ENCODE peak calls at places on chromosomes 1 and 21, in five cellular contexts. O is transverse colon, H is breast epithelium, S is tibial nerve, A is sigmoid colon. M is an unnamed sample. For H3K36me3, the result is how much of the 10 kb centered on the place peaks cover.

GRCh38 chr21:44732263-44732662 is 20.9 kb upstream of the TSPEAR start:
- DNase-seq in A (no peak), S (no peak), H (no peak), O (no peak), M (no peak)

GRCh38 chr1:110464340-110464739 is 13.4 kb downstream of the PROK1 start:
- DNase-seq in S (no peak), H (no peak), O (no peak), A (no peak), M (no peak)

GRCh38 chr1:61588736-61589381 is 136.1 kb downstream of the TM2D1 start:
- DNase-seq in H (no peak), A (no peak), S (no peak), O (peak), M (peak)

GRCh38 chr1:85406887-85407593 is 57.9 kb downstream of the DDAH1 start:
- DNase-seq in S (no peak), H (peak), O (peak), A (peak), M (peak)

GRCh38 chr1:30319765-30320580 is 403.4 kb downstream of the MATN1 start:
- DNase-seq in O (no peak), S (no peak), A (no peak), H (no peak), M (no peak)

GRCh38 chr1:205986291-205986690 is 16.9 kb downstream of the RAB7B start:
- DNase-seq in S (no peak), A (no peak), O (no peak), H (no peak), M (no peak)

GRCh38 chr1:50474859-50475809 is 51.9 kb upstream of the DMRTA2 start:
- DNase-seq in A (no peak), H (no peak), O (no peak), S (no peak), M (no peak)

GRCh38 chr1:147287133-147287865 is 44.8 kb downstream of the CHD1L start:
- DNase-seq in S (no peak), H (no peak), O (no peak), A (no peak), M (no peak)

GRCh38 chr1:212438831-212439237 is 6.1 kb downstream of the NENF start:
- DNase-seq in H (no peak), A (no peak), O (no peak), S (no peak), M (no peak)

GRCh38 chr1:100461222-100461621 is 76.7 kb upstream of the GPR88 start:
- DNase-seq in H (no peak), A (peak), S (peak), O (no peak), M (no peak)

GRCh38 chr1:156289857-156290256 is 5.6 kb downstream of the GLMP start:
- DNase-seq in O (no peak), A (no peak), S (no peak), H (no peak), M (no peak)

GRCh38 chr1:109277434-109278204 is 5.3 kb downstream of the PSRC1 start:
- DNase-seq in A (peak), O (peak), H (no peak), S (peak), M (peak)

GRCh38 chr1:18109058-18109755 is 1.6 kb downstream of the IGSF21 start:
- DNase-seq in O (no peak), H (no peak), S (no peak), A (no peak), M (peak)

GRCh38 chr1:29975036-29975694 is 738.8 kb downstream of the PTPRU start:
- DNase-seq in A (no peak), H (no peak), S (no peak), O (no peak), M (no peak)

GRCh38 chr1:217393901-217394300 is 237.0 kb downstream of the GPATCH2 start:
- DNase-seq in A (no peak), H (no peak), S (no peak), O (no peak), M (no peak)

GRCh38 chr1:151457911-151458882 is 1.1 kb downstream of the POGZ start:
- DNase-seq in S (peak), H (peak), A (peak), O (peak), M (peak)

GRCh38 chr1:15681346-15682290 is 2.5 kb upstream of the PLEKHM2 start:
- DNase-seq in A (no peak), H (no peak), S (no peak), O (no peak), M (no peak)

GRCh38 chr1:211333906-211334305 is 7.3 kb downstream of the TRAF5 start:
- DNase-seq in O (no peak), A (no peak), S (no peak), H (no peak), M (no peak)

GRCh38 chr1:170583186-170583585 is 51.2 kb downstream of the GORAB start:
- DNase-seq in A (no peak), O (no peak), S (no peak), H (no peak), M (no peak)

GRCh38 chr21:39648879-39649278 is 36.1 kb downstream of the B3GALT5 start:
- DNase-seq in H (no peak), A (no peak), S (no peak), O (no peak), M (no peak)

GRCh38 chr1:178101266-178101630 is 7.3 kb downstream of the RASAL2 start:
- DNase-seq in S (no peak), H (no peak), A (no peak), O (no peak), M (no peak)

GRCh38 chr1:199821029-199821779 is 206.3 kb upstream of the NR5A2 start:
- DNase-seq in O (peak), H (no peak), A (no peak), S (no peak), M (no peak)

GRCh38 chr1:226201029-226201593 is 14.6 kb upstream of the ACBD3 start:
- DNase-seq in A (no peak), O (peak), H (no peak), S (no peak), M (no peak)

GRCh38 chr1:225049594-225049993 is 120.1 kb downstream of the DNAH14 start:
- DNase-seq in A (no peak), H (no peak), O (no peak), S (no peak), M (no peak)

GRCh38 chr1:6083801-6084467 is 38.2 kb downstream of the KCNAB2 start:
- DNase-seq in A (no peak), O (no peak), H (no peak), S (no peak), M (no peak)

GRCh38 chr1:3442901-3443300 is 11.6 kb upstream of the ARHGEF16 start:
- DNase-seq in S (no peak), A (no peak), O (no peak), H (no peak), M (no peak)

GRCh38 chr1:162885265-162885664 is 24.3 kb upstream of the CCDC190 start:
- DNase-seq in O (no peak), S (no peak), H (no peak), A (no peak), M (no peak)

GRCh38 chr1:197198333-197198732 is 51.9 kb upstream of the ASPM start:
- DNase-seq in H (no peak), O (no peak), S (no peak), A (no peak), M (no peak)

GRCh38 chr1:231118704-231119453 is 43.0 kb upstream of the TRIM67 start:
- DNase-seq in O (no peak), S (no peak), A (no peak), H (no peak), M (no peak)

GRCh38 chr1:210336362-210336761 is 7.7 kb downstream of the HHAT start:
- DNase-seq in O (no peak), H (no peak), A (no peak), S (no peak), M (no peak)

GRCh38 chr1:10257851-10258250 is 47.5 kb downstream of the KIF1B start:
- DNase-seq in S (no peak), H (no peak), A (no peak), O (peak), M (no peak)

GRCh38 chr1:85230305-85230977 is 29.0 kb downstream of the C1orf52 start:
- DNase-seq in H (no peak), A (no peak), O (no peak), S (no peak), M (no peak)

GRCh38 chr1:235326719-235327558 is 1.0 kb downstream of the ARID4B start:
- DNase-seq in H (peak), O (peak), A (peak), S (no peak), M (peak)
- H3K36me3 ChIP-seq in H (under half), O (under half), A (under half), S (under half), M (under half)

DNA sequence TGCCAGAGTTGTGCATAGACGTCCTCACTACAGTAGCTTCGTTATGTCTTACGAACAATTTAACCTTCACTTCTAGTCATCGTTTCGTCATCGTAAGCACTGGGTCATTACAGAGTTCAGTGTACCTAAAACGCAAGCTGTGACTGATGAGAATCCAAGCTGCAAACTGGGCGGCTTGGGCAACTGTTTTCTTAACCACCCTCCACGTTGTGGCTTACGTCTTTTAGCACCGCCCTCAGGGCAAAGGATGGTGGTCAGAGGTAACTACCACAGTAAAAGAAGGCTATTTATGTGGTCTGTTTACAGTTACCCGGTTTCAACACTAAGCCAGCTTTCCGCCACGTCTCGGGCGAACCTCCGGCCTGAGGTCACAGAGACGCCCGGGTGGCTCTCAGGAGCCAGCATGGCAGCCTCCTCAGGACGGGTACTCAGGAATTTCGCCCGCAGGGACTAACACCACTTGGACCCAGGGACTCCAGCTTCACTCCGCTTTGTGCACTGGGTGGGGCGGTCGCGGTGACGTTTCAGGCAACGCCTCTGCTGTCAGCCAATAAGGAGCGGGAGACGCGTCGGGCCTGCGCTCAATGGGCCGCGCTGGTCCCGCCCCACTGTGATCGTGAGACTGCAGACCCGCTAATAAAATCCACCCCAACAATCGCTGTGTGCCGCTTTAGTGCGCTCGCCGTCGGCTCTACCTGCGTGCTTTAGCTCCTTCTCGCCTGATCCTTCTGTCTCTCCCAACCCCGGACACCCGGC is at the start of gene CTH:
- DNase-seq in S (peak), O (peak), H (peak), A (peak), M (peak)
- TF ChIP-seq POLR2A in S (peak), O (peak), H (peak), A (peak), M (peak)

DNA sequence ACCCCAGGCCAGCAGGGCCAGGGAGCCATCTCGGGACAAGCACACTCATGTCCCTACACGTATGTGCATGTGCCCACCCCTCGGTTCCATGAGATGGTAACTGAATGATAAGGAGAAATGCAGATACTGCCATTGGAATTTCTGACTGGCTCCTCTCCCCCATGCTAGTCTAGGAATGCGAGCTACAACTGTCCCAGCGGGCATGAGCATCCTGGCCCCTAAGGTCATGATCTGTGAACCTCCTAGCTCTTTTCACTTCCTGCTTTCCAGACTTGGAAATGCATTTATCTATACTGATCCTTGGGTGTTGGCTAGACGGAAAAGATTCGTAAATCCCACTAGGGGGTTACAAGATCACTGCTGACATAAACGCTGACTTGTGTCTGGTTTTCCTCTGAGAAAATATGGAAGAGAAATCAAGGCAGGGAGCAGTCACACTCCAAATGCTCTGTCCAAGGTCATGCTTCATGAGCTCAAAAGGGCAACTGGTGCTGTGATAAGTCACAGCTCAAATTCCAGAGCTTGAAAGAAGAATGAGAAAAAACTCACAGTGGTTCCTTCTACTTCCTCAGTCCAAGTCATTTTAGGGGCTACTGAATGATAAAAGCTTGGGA is 49.8 kb downstream of the SLC45A1 start:
- DNase-seq in O (no peak), H (no peak), S (no peak), A (no peak), M (no peak)
- H3K36me3 ChIP-seq in O (under half), H (under half), S (under half), A (under half), M (under half)

GRCh38 chr1:222940903-222941302 is 126.1 kb downstream of the DISP1 start:
- DNase-seq in H (no peak), O (no peak), A (no peak), S (no peak), M (no peak)
- TF ChIP-seq POLR2A in H (no peak), O (no peak), A (no peak), S (no peak), M (no peak)

GRCh38 chr1:246690100-246690499 is 34.1 kb upstream of the SCCPDH start:
- DNase-seq in O (no peak), A (no peak), S (no peak), H (no peak), M (no peak)
- H3K36me3 ChIP-seq in O (under half), A (under half), S (under half), H (under half), M (under half)

GRCh38 chr1:185305419-185305818 is 11.6 kb downstream of the IVNS1ABP start:
- DNase-seq in A (no peak), O (no peak), H (no peak), S (no peak), M (no peak)
- TF ChIP-seq POLR2A in A (no peak), O (no peak), H (no peak), S (no peak), M (no peak)

DNA sequence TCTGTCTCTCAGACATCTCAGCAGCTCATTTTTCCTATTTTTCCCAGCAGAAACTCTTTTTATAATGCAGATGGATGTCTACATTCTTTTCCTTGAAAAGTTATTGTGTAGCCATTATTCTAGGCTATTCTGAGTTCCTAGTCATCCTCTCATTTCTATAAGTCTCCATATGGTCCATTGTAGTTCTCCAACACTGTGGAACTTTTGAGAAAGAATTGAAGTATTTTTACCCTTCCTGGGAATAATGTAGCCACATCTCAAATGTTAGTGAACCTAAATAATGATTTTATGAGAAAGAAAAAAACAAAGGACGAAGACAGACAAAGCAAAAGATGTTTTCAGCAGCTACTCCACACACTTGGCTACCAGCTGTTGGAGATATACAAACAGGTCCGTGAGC is 26.4 kb upstream of the GPR25 start:
- DNase-seq in H (no peak), S (no peak), O (no peak), A (no peak), M (no peak)
- H3K36me3 ChIP-seq in H (under half), S (under half), O (under half), A (under half), M (under half)

DNA sequence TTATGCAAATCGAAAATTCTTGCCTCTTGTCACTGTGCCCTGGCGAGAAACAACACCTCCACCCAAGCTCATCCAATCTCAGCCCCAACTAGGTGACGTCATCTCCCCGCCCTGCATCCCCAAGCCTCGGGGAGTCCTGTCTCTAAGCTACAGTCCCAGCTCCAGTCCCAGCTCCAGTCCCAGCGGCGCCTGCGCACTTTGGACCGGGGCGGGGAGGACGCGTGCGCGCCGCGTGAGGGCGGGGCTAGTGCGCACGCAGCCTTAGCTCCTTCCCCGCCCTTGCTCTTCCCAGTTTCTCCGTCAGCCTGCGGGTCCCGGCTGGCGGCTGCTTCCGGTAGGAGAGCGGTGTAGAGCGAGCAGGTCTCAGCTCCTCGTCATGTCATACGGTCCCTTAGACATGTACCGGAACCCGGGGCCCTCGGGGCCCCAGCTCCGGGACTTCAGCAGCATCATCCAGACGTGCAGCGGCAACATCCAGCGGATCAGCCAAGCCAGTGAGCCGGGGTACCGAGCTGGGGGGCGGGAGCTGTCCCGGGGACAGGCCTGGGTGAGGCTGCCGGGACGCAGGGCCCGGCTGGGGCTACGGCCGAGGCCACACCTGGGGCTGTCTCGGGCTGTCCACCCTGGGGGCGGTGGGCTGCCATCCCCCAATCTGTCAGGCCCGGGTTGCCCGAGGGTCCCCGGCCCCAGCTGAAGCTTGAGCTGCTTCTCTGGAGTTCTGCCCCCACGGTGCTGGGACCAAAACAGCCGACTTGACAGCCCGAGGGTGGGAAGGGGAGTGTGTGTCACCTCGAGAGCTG is at the start of gene STX12:
- DNase-seq in S (peak), H (peak), O (peak), A (peak), M (peak)
- TF ChIP-seq POLR2A in S (peak), H (peak), O (peak), A (peak), M (peak)